ENCODE peak calls at places on chromosomes 12 and 14, in nine cellular contexts. U, R, V, Q, A, X, S, F and D are unnamed samples.

GRCh38 chr12:66190519-66191406 is 1.7 kb downstream of the IRAK3 start:
- DNase-seq in U (peak; percentile 45), R (no peak), V (no peak), Q (no peak), A (no peak), X (no peak), S (no peak), F (no peak), D (no peak)

GRCh38 chr14:95935228-95935822 is 58.7 kb downstream of the TUNAR start:
- DNase-seq in U (peak; percentile 78), R (no peak), V (peak; percentile 77), Q (no peak), A (peak; percentile 15), X (no peak), S (no peak), F (peak; percentile 17), D (peak; percentile 10)

GRCh38 chr12:131134523-131135310 is 181.0 kb downstream of the ADGRD1 start:
- DNase-seq in U (no peak), R (no peak), V (no peak), Q (no peak), A (no peak), X (no peak), S (no peak), F (no peak), D (no peak)

GRCh38 chr12:7940906-7941305 is 4.9 kb upstream of the SLC2A3 start:
- DNase-seq in U (no peak), R (no peak), V (no peak), Q (no peak), A (no peak), X (no peak), S (no peak), F (no peak), D (no peak)

GRCh38 chr14:49106721-49107689 is 479.2 kb downstream of the RPS29 start:
- DNase-seq in U (no peak), R (no peak), V (no peak), Q (no peak), A (no peak), X (no peak), S (no peak), F (peak; percentile 10), D (no peak)

GRCh38 chr12:131229426-131230339 is 276.0 kb downstream of the ADGRD1 start:
- DNase-seq in U (peak; percentile 91), R (no peak), V (no peak), Q (no peak), A (no peak), X (no peak), S (no peak), F (no peak), D (no peak)

GRCh38 chr14:50222061-50222613 is 9.2 kb downstream of the SOS2 start:
- DNase-seq in U (no peak), R (no peak), V (no peak), Q (no peak), A (no peak), X (no peak), S (no peak), F (peak; percentile 3), D (no peak)

GRCh38 chr12:63387736-63388135 is 236.7 kb upstream of the AVPR1A start:
- DNase-seq in U (no peak), R (no peak), V (no peak), Q (no peak), A (no peak), X (no peak), S (no peak), F (no peak), D (no peak)

GRCh38 chr14:97177016-97177415 is 379.8 kb downstream of the VRK1 start:
- DNase-seq in U (peak; percentile 60), R (no peak), V (no peak), Q (no peak), A (no peak), X (no peak), S (no peak), F (no peak), D (no peak)

GRCh38 chr12:54052745-54053624 is 650 bp upstream of the HOXC4 start:
- DNase-seq in U (peak; percentile 73), R (no peak), V (no peak), Q (no peak), A (no peak), X (no peak), S (peak; percentile 75), F (no peak), D (no peak)

GRCh38 chr12:124030510-124030909 is 57.5 kb downstream of the ZNF664 start:
- DNase-seq in U (peak; percentile 73), R (peak; percentile 69), V (no peak), Q (no peak), A (peak; percentile 14), X (no peak), S (peak; percentile 11), F (peak; percentile 84), D (no peak)
- H3K27ac ChIP-seq in U (no peak overlapping the region), R (peak overlapping the region; percentile 43), V (peak overlapping the region; percentile 4), Q (no peak overlapping the region), A (no peak overlapping the region), X (no peak overlapping the region), S (no peak overlapping the region), F (peak overlapping the region; percentile 52), D (no peak overlapping the region)

GRCh38 chr12:69844416-69844815 is 19.4 kb downstream of the MYRFL start:
- DNase-seq in U (peak; percentile 52), R (no peak), V (no peak), Q (no peak), A (no peak), X (no peak), S (no peak), F (no peak), D (no peak)
- H3K27ac ChIP-seq in U (no peak overlapping the region), R (no peak overlapping the region), V (no peak overlapping the region), Q (no peak overlapping the region), A (no peak overlapping the region), X (no peak overlapping the region), S (no peak overlapping the region), F (no peak overlapping the region), D (no peak overlapping the region)

GRCh38 chr12:117067016-117067415 is 32.2 kb downstream of the TESC start:
- DNase-seq in U (peak; percentile 39), R (no peak), V (no peak), Q (no peak), A (no peak), X (no peak), S (no peak), F (no peak), D (no peak)

GRCh38 chr12:117067638-117068037 is 31.6 kb downstream of the TESC start:
- DNase-seq in U (no peak), R (no peak), V (no peak), Q (no peak), A (no peak), X (no peak), S (no peak), F (no peak), D (no peak)

GRCh38 chr12:117069126-117069788 is 30.0 kb downstream of the TESC start:
- DNase-seq in U (no peak), R (no peak), V (no peak), Q (no peak), A (no peak), X (no peak), S (no peak), F (no peak), D (no peak)

GRCh38 chr12:117069926-117070900 is 29.0 kb downstream of the TESC start:
- DNase-seq in U (peak; percentile 78), R (no peak), V (no peak), Q (no peak), A (no peak), X (no peak), S (peak; percentile 62), F (no peak), D (no peak)

DNA sequence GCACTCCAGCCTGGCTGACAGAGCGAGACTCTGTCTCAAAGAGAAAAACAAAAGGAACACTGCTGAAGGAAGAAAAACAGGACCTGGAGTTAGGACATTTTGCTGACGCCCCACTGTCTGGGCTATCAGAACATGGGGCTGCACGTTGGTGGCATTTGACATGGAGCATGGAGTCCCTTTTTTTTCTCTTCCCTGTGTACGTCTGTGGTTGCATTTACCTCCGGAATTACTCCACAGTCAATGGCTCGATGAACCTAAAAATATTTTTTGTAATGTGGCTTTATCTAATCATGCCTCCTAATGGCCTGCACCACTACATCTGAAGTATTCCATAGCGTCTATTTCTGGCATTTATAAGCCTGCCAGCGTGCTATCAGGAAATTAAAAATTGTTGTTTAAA is 30.7 kb downstream of the TESC start:
- DNase-seq in U (no peak), R (no peak), V (no peak), Q (no peak), A (no peak), X (no peak), S (no peak), F (no peak), D (no peak)
- H3K27ac ChIP-seq in U (no peak overlapping the region), R (no peak overlapping the region), V (no peak overlapping the region), Q (no peak overlapping the region), A (no peak overlapping the region), X (no peak overlapping the region), S (no peak overlapping the region), F (no peak overlapping the region), D (no peak overlapping the region)

GRCh38 chr12:109387425-109388166 is 39.9 kb downstream of the MYO1H start:
- DNase-seq in U (peak; percentile 65), R (no peak), V (no peak), Q (no peak), A (no peak), X (no peak), S (no peak), F (no peak), D (no peak)

GRCh38 chr12:109385339-109386078 is 37.8 kb downstream of the MYO1H start:
- DNase-seq in U (peak; percentile 52), R (peak; percentile 33), V (peak; percentile 33), Q (no peak), A (peak; percentile 19), X (no peak), S (no peak), F (peak; percentile 31), D (peak; percentile 64)

GRCh38 chr12:109386079-109386473 is 38.4 kb downstream of the MYO1H start:
- DNase-seq in U (no peak), R (no peak), V (no peak), Q (no peak), A (no peak), X (no peak), S (no peak), F (no peak), D (no peak)

GRCh38 chr12:109388167-109388563 is 40.5 kb downstream of the MYO1H start:
- DNase-seq in U (no peak), R (no peak), V (no peak), Q (no peak), A (no peak), X (no peak), S (no peak), F (no peak), D (no peak)

DNA sequence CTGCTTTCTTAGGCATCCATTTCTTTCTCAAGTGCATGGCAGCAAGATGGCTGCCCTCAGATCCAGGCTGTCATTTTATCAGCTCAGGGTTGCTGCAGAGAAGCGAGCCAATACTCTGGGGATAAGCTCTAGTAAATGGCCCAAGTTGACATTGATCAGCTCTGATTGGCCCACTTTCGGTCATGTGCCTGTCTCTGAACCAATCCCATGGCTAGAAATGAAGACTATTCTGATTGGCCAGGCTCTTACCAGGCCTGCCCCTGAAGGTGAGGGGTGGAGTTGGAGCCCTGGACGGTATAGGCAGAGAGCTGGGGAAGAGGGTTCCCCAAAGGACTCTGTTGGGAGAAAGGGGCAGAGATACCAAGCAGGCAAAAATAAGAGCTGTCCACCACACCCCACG is 41.4 kb downstream of the MYO1H start:
- DNase-seq in U (peak; percentile 53), R (no peak), V (no peak), Q (no peak), A (no peak), X (no peak), S (no peak), F (no peak), D (no peak)
- H3K27ac ChIP-seq in U (no peak overlapping the region), R (no peak overlapping the region), V (no peak overlapping the region), Q (no peak overlapping the region), A (no peak overlapping the region), X (no peak overlapping the region), S (no peak overlapping the region), F (no peak overlapping the region), D (no peak overlapping the region)